ENCODE peak calls at places on chromosomes 4 and X, in seven cellular contexts. H is kidney, Z is adrenal gland, E is suprapubic skin, O is tibial artery, Y is BJ, P is OCI-LY7. Q is an unnamed sample.

GRCh38 chrX:78321809-78322208 is 5.6 kb downstream of the CYSLTR1 start:
- DNase-seq in H (no peak), Z (peak), E (no peak), O (peak), Y (no peak), P (peak), Q (peak)

GRCh38 chr4:59612235-59612634 is 1587.9 kb upstream of the ADGRL3 start:
- DNase-seq in H (no peak), Z (no peak), E (no peak), O (no peak), Y (peak), P (no peak), Q (no peak)

GRCh38 chr4:153616005-153616555 is 68.0 kb upstream of the TLR2 start:
- DNase-seq in H (no peak), Z (no peak), E (no peak), O (no peak), Y (no peak), P (no peak), Q (no peak)

GRCh38 chr4:118740869-118741268 is 55.7 kb downstream of the METTL14 start:
- DNase-seq in H (no peak), Z (no peak), E (no peak), O (no peak), Y (no peak), P (peak), Q (no peak)

GRCh38 chr4:5361968-5362367 is 310.7 kb downstream of the STK32B start:
- DNase-seq in H (no peak), Z (no peak), E (no peak), O (no peak), Y (no peak), P (peak), Q (no peak)

GRCh38 chr4:156623376-156623775 is 348.2 kb downstream of the PDGFC start:
- DNase-seq in H (no peak), Z (no peak), E (no peak), O (no peak), Y (no peak), P (no peak), Q (no peak)

GRCh38 chr4:75939890-75940691 is 722 bp downstream of the NAAA start:
- DNase-seq in H (peak), Z (peak), E (peak), O (peak), Y (no peak), P (peak), Q (peak)

GRCh38 chrX:20116087-20116574 is 576 bp downstream of the MAP7D2 start:
- DNase-seq in H (no peak), Z (no peak), E (no peak), O (no peak), Y (no peak), P (no peak), Q (no peak)

GRCh38 chr4:13705521-13706035 is 78.1 kb upstream of the BOD1L1 start:
- DNase-seq in H (peak), Z (peak), E (no peak), O (no peak), Y (no peak), P (no peak), Q (peak)

GRCh38 chr4:183438458-183439113 is 5.8 kb upstream of the CDKN2AIP start:
- DNase-seq in H (no peak), Z (no peak), E (no peak), O (no peak), Y (peak), P (no peak), Q (peak)

GRCh38 chrX:154603438-154604430 is 15.3 kb downstream of the CTAG1B start:
- DNase-seq in H (no peak), Z (no peak), E (no peak), O (peak), Y (no peak), P (no peak), Q (no peak)

GRCh38 chr4:3226944-3227343 is 22.0 kb upstream of the MSANTD1 start:
- DNase-seq in H (peak), Z (no peak), E (no peak), O (no peak), Y (no peak), P (no peak), Q (no peak)

GRCh38 chrX:868248-868647 is 237.7 kb downstream of the SHOX start:
- DNase-seq in H (no peak), Z (no peak), E (no peak), O (no peak), Y (no peak), P (no peak), Q (no peak)

GRCh38 chrX:139691493-139691842 is 16.5 kb downstream of the MCF2 start:
- DNase-seq in H (no peak), Z (no peak), E (no peak), O (no peak), Y (no peak), P (no peak), Q (no peak)

GRCh38 chrX:36978886-36979285 is 29.3 kb upstream of the FAM47C start:
- DNase-seq in H (no peak), Z (no peak), E (no peak), O (no peak), Y (no peak), P (no peak), Q (no peak)

GRCh38 chrX:33160273-33160672 is 51.1 kb downstream of the DMD start:
- DNase-seq in H (no peak), Z (no peak), E (no peak), O (no peak), Y (no peak), P (no peak), Q (no peak)

GRCh38 chrX:103687696-103688191 is 1.2 kb upstream of the MORF4L2 start:
- DNase-seq in H (peak), Z (peak), E (peak), O (peak), Y (no peak), P (peak), Q (peak)

GRCh38 chr4:141851246-141851891 is 215.0 kb downstream of the IL15 start:
- DNase-seq in H (no peak), Z (no peak), E (no peak), O (no peak), Y (no peak), P (no peak), Q (no peak)

GRCh38 chrX:48683411-48683982 is at the start of gene WAS:
- DNase-seq in H (no peak), Z (no peak), E (no peak), O (no peak), Y (no peak), P (peak), Q (no peak)

GRCh38 chrX:47574096-47574553 is 8.1 kb upstream of the TIMP1 start:
- DNase-seq in H (no peak), Z (no peak), E (no peak), O (no peak), Y (no peak), P (no peak), Q (no peak)

DNA sequence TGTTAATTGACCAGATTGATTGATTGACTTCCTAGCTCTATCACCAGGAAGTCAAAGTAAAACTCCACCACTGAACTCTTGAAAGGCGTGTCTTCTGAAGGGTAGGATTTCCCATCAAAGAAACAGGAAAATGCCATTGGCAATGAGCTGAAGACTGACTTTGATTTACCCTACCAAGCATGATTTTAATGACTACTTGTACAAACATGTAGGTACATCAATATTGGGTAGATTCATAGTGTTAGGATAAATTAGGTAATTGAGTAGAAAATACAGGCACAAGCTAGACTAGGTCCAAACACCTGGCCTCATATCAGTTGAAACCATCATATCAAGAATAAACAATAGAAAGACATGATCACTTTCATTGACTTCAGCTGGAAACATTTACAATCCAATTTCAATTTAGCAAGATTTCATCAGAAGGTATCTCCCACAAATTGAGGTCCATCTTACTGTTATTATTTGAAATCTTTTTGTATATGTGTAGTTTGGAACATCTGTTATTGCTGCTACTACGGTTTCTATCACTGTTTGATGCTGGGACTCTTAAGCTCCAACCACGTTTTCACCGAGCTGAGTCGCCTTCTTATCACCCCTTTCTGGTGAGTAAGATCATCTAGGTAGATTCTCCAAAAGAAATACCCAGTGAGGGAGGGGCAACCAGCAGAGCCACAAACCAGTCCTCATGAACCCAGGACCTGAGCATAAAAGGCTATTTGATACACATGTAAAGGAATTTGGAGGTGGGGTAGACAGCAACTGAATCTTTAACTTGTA is 53.4 kb upstream of the ATXN3L start:
- DNase-seq in H (no peak), Z (no peak), E (no peak), O (no peak), Y (no peak), P (no peak), Q (no peak)
- H3K4me3 ChIP-seq in H (no peak), Z (no peak), E (no peak), O (no peak), Y (no peak), P (no peak), Q (no peak)

DNA sequence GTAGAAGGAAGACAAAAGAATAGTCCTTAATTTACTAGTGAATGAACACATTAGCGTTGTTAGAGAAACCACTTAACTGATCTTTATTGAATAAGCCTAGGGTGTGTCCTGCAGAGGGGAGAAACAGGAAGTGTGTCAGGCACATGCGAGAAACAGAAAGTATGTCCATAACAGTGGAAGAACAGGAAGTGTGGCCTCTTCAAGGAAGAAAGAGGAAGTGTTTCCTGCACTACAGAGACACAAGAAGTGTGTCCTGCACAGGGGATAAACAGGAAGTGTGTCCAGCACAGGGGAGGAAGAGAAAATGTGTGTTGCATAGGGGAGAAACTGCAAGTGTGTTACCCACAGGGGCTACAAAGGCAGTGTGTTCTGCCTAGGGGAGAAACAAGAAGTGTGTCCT is 539.6 kb upstream of the PRKX start:
- DNase-seq in H (no peak), Z (no peak), E (no peak), O (no peak), Y (no peak), P (peak), Q (no peak)
- H3K4me3 ChIP-seq in H (no peak), Z (no peak), E (no peak), O (no peak), Y (no peak), P (no peak), Q (no peak)

GRCh38 chr4:101801957-101802356 is 11.4 kb downstream of the BANK1 start:
- DNase-seq in H (no peak), Z (no peak), E (no peak), O (no peak), Y (no peak), P (no peak), Q (no peak)

GRCh38 chr4:101807351-101807750 is 16.8 kb downstream of the BANK1 start:
- DNase-seq in H (no peak), Z (no peak), E (no peak), O (no peak), Y (no peak), P (no peak), Q (no peak)

DNA sequence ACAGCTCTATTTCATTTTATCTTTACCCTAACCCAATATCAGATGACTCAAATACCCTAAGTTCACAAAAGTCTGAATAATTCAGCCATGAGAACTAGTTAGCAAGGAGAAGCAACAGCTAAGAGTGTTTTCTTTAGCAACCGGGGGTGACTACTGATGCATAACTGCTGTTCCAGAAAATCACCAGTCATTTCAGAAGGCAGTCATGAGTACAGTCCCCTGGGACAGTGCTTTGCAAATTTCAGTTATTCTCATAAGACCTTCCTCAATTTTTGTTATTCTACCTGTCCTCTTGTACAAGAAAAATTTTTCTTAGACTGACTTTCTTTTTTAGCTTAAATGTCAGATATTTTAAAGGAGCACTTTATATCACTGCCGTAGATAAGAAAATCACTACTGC is 16.4 kb downstream of the BANK1 start:
- DNase-seq in H (no peak), Z (no peak), E (no peak), O (no peak), Y (no peak), P (peak), Q (no peak)
- H3K4me3 ChIP-seq in H (no peak), Z (no peak), E (no peak), O (no peak), Y (no peak), P (peak), Q (no peak)

DNA sequence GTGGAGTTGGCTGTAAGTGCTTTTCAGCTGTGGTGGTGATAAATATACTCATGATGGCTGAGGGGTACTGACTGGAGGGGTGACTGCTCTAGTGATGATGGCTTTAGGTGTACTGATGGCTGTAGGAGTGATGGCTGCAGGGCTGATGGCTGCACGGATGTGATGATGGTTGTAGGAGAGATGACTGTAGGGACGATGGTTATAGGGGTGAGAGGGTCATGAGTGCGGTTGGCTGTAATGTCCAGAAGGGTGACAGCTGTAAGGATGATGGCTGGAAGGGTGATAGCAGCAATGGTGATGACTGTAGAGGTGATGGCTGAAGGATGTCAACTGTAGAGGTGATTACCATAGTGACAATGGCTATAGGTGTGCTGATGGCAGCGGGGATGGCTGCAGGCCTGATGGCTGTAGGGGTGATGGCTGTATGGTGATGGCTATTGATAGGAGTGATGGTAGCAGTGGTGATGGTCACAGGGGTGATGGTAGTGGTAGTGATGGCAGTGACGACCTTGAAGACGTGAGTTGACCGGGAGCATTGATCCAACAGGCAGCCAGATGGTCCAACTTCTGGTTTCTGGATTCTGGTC is 570 bp upstream of the SASH3 start:
- DNase-seq in H (peak), Z (no peak), E (no peak), O (no peak), Y (no peak), P (no peak), Q (no peak)
- H3K4me3 ChIP-seq in H (no peak), Z (no peak), E (no peak), O (no peak), Y (no peak), P (peak), Q (no peak)

DNA sequence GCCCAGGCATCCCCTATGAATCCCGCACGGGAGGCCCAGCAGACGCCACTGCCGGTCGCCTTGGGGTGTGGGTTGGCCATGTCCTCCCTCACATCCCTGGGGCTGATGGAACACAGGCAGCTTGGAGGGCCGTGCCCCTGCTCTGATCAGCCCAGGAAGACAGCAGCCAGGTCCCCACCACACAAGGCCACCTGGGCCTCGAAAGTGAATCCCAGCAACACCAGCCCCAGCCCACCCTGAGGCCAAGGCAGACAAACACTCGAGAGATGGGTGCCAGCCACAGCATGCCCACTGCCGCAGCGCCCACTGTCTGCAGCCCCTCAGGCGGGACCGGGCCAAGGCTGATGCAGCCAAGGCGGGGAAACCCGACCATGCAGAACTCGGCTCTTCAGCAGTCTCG is 85.5 kb downstream of the HMX1 start:
- DNase-seq in H (no peak), Z (no peak), E (no peak), O (no peak), Y (no peak), P (no peak), Q (no peak)
- H3K4me3 ChIP-seq in H (no peak), Z (no peak), E (no peak), O (no peak), Y (no peak), P (no peak), Q (no peak)

GRCh38 chr4:21856754-21857153 is 91.8 kb downstream of the KCNIP4 start:
- DNase-seq in H (no peak), Z (no peak), E (no peak), O (no peak), Y (no peak), P (no peak), Q (no peak)
- H3K4me3 ChIP-seq in H (no peak), Z (no peak), E (no peak), O (no peak), Y (no peak), P (no peak), Q (no peak)

GRCh38 chr4:87930629-87931028 is 44.9 kb upstream of the SPP1 start:
- DNase-seq in H (no peak), Z (no peak), E (no peak), O (no peak), Y (no peak), P (no peak), Q (no peak)
- H3K4me3 ChIP-seq in H (no peak), Z (no peak), E (no peak), O (no peak), Y (no peak), P (no peak), Q (no peak)

DNA sequence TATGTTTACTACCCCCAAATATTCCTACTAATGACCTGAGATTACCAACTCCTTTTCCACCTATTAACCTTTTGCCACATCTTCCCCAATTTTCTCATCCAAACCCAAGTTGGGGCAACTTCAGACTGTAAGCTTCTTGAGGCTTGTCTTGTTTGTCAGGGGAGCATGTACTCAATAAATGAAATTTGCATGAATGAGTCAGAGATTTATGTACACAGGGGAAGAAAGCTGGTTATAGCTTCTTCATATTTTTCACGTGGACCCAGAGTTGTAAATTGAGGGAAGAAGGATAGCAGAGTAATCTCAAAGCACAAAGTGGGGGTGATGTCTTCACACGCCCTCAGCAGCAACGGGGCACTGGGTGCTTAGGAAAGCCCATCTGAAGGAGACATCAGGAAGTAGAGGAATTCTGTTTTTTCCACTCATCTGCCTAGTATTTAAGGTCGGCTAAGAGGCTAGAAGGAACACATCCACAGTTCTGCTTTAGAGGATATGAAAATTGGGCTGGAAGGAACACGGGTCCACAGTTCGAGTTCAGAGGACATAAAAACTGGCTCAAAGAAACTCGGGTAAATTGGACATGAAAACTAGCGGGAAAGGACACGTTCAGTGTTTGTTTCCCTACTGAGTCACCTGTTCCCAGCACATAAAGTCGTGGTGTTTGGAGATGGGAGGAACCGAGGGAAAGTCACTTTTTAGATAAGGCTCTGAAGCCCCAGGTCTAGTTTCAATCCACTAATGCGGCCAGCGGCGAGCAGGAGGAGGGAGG is 698 bp upstream of the CA5B start:
- DNase-seq in H (no peak), Z (no peak), E (no peak), O (no peak), Y (no peak), P (peak), Q (no peak)
- H3K4me3 ChIP-seq in H (peak), Z (no peak), E (peak), O (peak), Y (peak), P (peak), Q (no peak)

DNA sequence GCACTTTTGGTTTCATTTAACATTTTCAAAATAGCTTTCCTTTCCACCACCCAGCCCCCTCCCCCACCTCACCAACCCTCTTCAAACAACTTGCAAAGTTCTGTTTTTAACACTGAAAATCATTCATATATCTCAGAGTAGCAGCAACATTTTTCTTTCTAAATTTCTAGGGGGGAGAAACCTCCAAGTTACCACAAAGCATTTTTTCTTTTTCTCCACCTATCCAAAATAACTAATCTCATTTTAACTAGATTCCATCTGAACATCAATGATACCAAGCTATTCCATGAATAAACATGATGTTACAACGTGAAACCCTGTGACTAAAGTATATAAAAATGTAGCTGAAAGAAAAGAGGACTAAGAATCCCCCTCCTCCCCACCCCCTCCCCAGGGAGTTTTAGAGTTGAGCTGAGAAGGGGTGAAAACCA is 5.3 kb downstream of the LDB2 start:
- DNase-seq in H (no peak), Z (no peak), E (no peak), O (no peak), Y (no peak), P (no peak), Q (no peak)
- H3K4me3 ChIP-seq in H (no peak), Z (no peak), E (peak), O (peak), Y (peak), P (no peak), Q (no peak)

GRCh38 chr4:82560853-82561744 is 689 bp downstream of the TMEM150C start:
- DNase-seq in H (peak), Z (no peak), E (no peak), O (no peak), Y (no peak), P (no peak), Q (no peak)
- H3K4me3 ChIP-seq in H (peak), Z (peak), E (peak), O (peak), Y (peak), P (no peak), Q (no peak)